ENCODE peak calls at places on chromosomes 4 and X, in six cellular contexts. J is psoas muscle, S is GM23248, D is left ventricle myocardium inferior, M is H1, U is Caco-2. N is an unnamed sample.

GRCh38 chrX:154476821-154477220 is 2.3 kb downstream of the LAGE3 start:
- DNase-seq in M (no peak), J (peak; percentile 24), U (no peak), S (peak; percentile 13), D (no peak), N (no peak)

GRCh38 chr4:10015140-10015753 is 6.0 kb downstream of the SLC2A9 start:
- DNase-seq in M (peak; percentile 46), J (no peak), D (peak; percentile 29), S (peak; percentile 52), U (peak; percentile 52), N (peak; percentile 46)

GRCh38 chr4:54498661-54499111 is 159.1 kb upstream of the KIT start:
- DNase-seq in U (no peak), S (peak; percentile 85), M (no peak), D (no peak), J (no peak), N (peak; percentile 67)

GRCh38 chr4:152325831-152326230 is 210.1 kb downstream of the FBXW7 start:
- DNase-seq in D (no peak), M (no peak), S (no peak), J (no peak), U (no peak), N (peak; percentile 20)

GRCh38 chr4:188428935-188429334 is 289.7 kb downstream of the TRIML1 start:
- DNase-seq in M (no peak), D (no peak), J (no peak), U (peak; percentile 42), S (no peak), N (no peak)

GRCh38 chr4:112038861-112039260 is 106.4 kb upstream of the FAM241A start:
- DNase-seq in S (peak; percentile 51), J (no peak), U (no peak), D (no peak), M (no peak), N (no peak)

GRCh38 chr4:10020871-10021676 is at the start of gene SLC2A9:
- DNase-seq in J (peak; percentile 63), M (no peak), S (peak; percentile 60), U (no peak), D (peak; percentile 34), N (no peak)

GRCh38 chr4:139978692-139979091 is 175.3 kb downstream of the MAML3 start:
- DNase-seq in D (no peak), S (no peak), U (no peak), J (no peak), M (no peak), N (no peak)

GRCh38 chr4:183249854-183250253 is 70.2 kb downstream of the CLDN22 start:
- DNase-seq in M (no peak), U (peak; percentile 35), D (no peak), S (peak; percentile 66), J (no peak), N (no peak)

GRCh38 chr4:41748788-41749445 is 392 bp upstream of the PHOX2B start:
- DNase-seq in J (no peak), D (no peak), U (no peak), S (no peak), M (no peak), N (no peak)

GRCh38 chrX:12984629-12985303 is 9.9 kb downstream of the TMSB4X start:
- DNase-seq in D (no peak), S (peak; percentile 31), U (no peak), M (no peak), J (no peak), N (peak; percentile 85)

GRCh38 chr4:99024481-99025275 is 29.2 kb downstream of the METAP1 start:
- DNase-seq in U (peak; percentile 44), D (peak; percentile 15), S (no peak), M (no peak), J (no peak), N (no peak)

GRCh38 chrX:44874481-44875184 is 1.6 kb downstream of the KDM6A start:
- DNase-seq in J (no peak), U (peak; percentile 10), M (no peak), D (no peak), S (peak; percentile 66), N (peak; percentile 1)

GRCh38 chr4:145618210-145618911 is 824 bp upstream of the MMAA start:
- DNase-seq in D (no peak), M (no peak), J (peak; percentile 66), S (peak; percentile 57), U (peak; percentile 3), N (no peak)

GRCh38 chr4:172202480-172203076 is 389.4 kb downstream of the GALNTL6 start:
- DNase-seq in D (no peak), U (peak; percentile 22), S (peak; percentile 51), M (no peak), J (no peak), N (no peak)

GRCh38 chr4:98963538-98964433 is 31.7 kb upstream of the METAP1 start:
- DNase-seq in U (no peak), D (no peak), M (no peak), J (no peak), S (peak; percentile 36), N (no peak)

GRCh38 chr4:48949518-48950207 is 36.4 kb upstream of the CWH43 start:
- DNase-seq in S (peak; percentile 87), J (no peak), M (no peak), U (no peak), D (no peak), N (no peak)

GRCh38 chr4:27084685-27085356 is 224.2 kb downstream of the STIM2 start:
- DNase-seq in U (no peak), J (no peak), D (peak; percentile 24), M (no peak), S (peak; percentile 26), N (no peak)

GRCh38 chrX:71958281-71958675 is 47.6 kb downstream of the NHSL2 start:
- DNase-seq in M (no peak), J (no peak), U (no peak), S (no peak), D (no peak), N (no peak)

GRCh38 chrX:47619486-47620302 is at the start of gene SYN1:
- DNase-seq in S (peak; percentile 89), M (peak; percentile 47), D (peak; percentile 81), U (no peak), J (peak; percentile 88), N (no peak)

GRCh38 chr4:18880850-18881249 is 859.3 kb upstream of the LCORL start:
- DNase-seq in J (no peak), S (no peak), M (no peak), D (no peak), U (no peak), N (no peak)

GRCh38 chr4:13525606-13526281 is 18.6 kb downstream of the NKX3-2 start:
- DNase-seq in J (no peak), U (no peak), M (no peak), S (no peak), D (no peak), N (no peak)

GRCh38 chr4:13526658-13527057 is 17.6 kb downstream of the NKX3-2 start:
- DNase-seq in D (no peak), S (no peak), U (no peak), J (no peak), M (no peak), N (no peak)

GRCh38 chr4:13523105-13523477 is 21.2 kb downstream of the NKX3-2 start:
- DNase-seq in S (no peak), U (no peak), D (no peak), M (no peak), J (no peak), N (no peak)

GRCh38 chr4:13523591-13524503 is 20.5 kb downstream of the NKX3-2 start:
- DNase-seq in M (no peak), U (no peak), D (no peak), J (no peak), S (no peak), N (no peak)

DNA sequence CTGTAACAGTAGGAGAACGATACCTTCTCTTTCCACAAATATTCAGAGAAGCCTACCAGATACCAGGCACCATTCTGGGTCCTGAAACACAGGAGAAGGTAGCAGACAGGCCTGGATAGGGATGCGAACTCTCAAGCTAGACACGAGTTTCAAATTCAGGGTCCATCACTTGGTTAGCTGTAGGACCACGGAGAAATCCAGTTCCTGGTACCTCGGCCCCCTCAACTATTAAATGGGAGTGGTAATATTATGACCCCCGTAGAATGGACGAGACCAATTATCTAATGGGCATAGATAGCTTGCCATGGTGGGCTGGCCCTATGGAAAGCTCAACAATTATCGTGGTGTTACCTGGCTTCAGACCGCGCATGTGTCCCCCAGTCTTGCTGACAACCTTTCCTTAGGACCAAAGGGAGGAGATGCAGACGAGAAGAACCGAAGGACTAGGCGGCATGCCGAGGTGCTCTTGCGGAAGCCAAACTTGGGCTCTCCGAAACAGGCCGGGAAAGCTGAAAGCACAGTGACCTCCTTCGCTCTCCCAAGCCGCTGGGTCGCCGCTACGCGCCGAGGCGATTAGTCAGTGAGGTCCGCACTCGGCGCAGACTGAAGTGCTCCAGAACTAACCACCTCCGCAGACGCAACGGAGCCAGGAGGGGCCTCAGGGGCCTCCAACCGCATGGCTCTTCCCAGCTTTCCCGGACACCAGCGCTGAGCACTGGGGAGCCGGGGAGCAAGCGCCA is 19.6 kb downstream of the NKX3-2 start:
- DNase-seq in D (no peak), M (no peak), S (peak; percentile 36), U (no peak), J (no peak), N (no peak)
- H3K4me3 ChIP-seq in D (no peak overlapping the region), M (no peak overlapping the region), S (no peak overlapping the region), U (no peak overlapping the region), J (no peak overlapping the region), N (no peak overlapping the region)

GRCh38 chrX:152895724-152896420 is 2.0 kb upstream of the ZNF185 start:
- DNase-seq in D (no peak), M (no peak), J (no peak), S (peak; percentile 54), U (no peak), N (peak; percentile 99)

GRCh38 chrX:152892999-152893605 is 4.8 kb upstream of the ZNF185 start:
- DNase-seq in D (no peak), S (no peak), M (no peak), J (no peak), U (no peak), N (no peak)

GRCh38 chrX:152896450-152896849 is 1.4 kb upstream of the ZNF185 start:
- DNase-seq in D (no peak), S (peak; percentile 51), U (no peak), J (no peak), M (no peak), N (peak; percentile 81)

GRCh38 chrX:152893631-152894610 is 3.9 kb upstream of the ZNF185 start:
- DNase-seq in S (no peak), D (no peak), U (no peak), M (no peak), J (no peak), N (peak; percentile 68)

GRCh38 chrX:152895121-152895520 is 2.7 kb upstream of the ZNF185 start:
- DNase-seq in M (no peak), J (no peak), D (no peak), S (no peak), U (no peak), N (no peak)
- H3K27me3 ChIP-seq in M (no peaks in the 10 kb centered on the region), J (no peaks in the 10 kb centered on the region), D (peaks cover 9% of the 10 kb centered on the region), S (no peaks in the 10 kb centered on the region), U (no peaks in the 10 kb centered on the region), N (no peaks in the 10 kb centered on the region)

GRCh38 chr4:123783091-123783765 is 386.6 kb downstream of the SPRY1 start:
- DNase-seq in D (peak; percentile 23), S (peak; percentile 64), U (no peak), M (no peak), J (no peak), N (no peak)
- H3K4me1 ChIP-seq in D (peaks cover 30% of the 10 kb centered on the region), S (peaks cover 55% of the 10 kb centered on the region), U (no peaks in the 10 kb centered on the region), M (peaks cover 9% of the 10 kb centered on the region), J (peaks cover 36% of the 10 kb centered on the region), N (peaks cover 4% of the 10 kb centered on the region)

DNA sequence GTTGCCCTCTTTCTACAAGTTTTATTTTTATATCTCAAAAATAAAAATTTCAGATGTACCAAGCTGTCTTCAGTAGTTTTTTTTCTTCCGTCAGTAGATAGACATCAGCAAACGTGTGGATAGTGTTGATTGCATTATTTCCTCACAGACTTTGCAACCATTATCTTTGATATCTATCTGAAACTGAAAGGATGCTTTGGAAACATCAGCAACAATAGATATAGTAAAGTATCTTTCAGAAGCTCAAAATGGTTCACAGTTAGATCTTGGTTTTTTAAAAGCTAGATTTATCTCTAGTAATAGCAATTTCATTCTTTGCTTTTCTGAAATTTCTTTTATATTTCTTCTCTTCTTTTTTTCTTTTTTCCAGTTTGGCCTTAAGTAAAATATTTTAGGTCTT is 246.9 kb upstream of the PCDH7 start:
- DNase-seq in J (no peak), U (no peak), D (no peak), S (no peak), M (no peak), N (no peak)
- H3K4me3 ChIP-seq in J (no peak overlapping the region), U (no peak overlapping the region), D (no peak overlapping the region), S (no peak overlapping the region), M (no peak overlapping the region), N (no peak overlapping the region)